ENCODE peak calls at places on chromosomes 2 and 18, in five cellular contexts. M, C, K, N and X are unnamed samples.
A peak's percentile ranks its signal among the peaks of the same experiment; 100 is the strongest.

GRCh38 chr18:3012306-3012919 is 531 bp downstream of the LPIN2 start:
- DNase-seq in M (no peak), C (peak; percentile 76), K (no peak), N (peak; percentile 53), X (no peak)

GRCh38 chr2:238220892-238221521 is 17.5 kb upstream of the ILKAP start:
- DNase-seq in M (no peak), C (no peak), K (no peak), N (no peak), X (no peak)

GRCh38 chr2:120175000-120175581 is 48.1 kb downstream of the TMEM185B start:
- DNase-seq in M (peak; percentile 28), C (no peak), K (peak; percentile 65), N (no peak), X (peak; percentile 11)

GRCh38 chr18:74512321-74513053 is 16.3 kb downstream of the CNDP2 start:
- DNase-seq in M (no peak), C (peak; percentile 50), K (no peak), N (peak; percentile 11), X (no peak)

GRCh38 chr2:238941262-238941792 is 93.4 kb downstream of the TWIST2 start:
- DNase-seq in M (no peak), C (no peak), K (no peak), N (no peak), X (no peak)

GRCh38 chr18:58254873-58255511 is 211.0 kb downstream of the NEDD4L start:
- DNase-seq in M (no peak), C (peak; percentile 73), K (no peak), N (peak; percentile 67), X (no peak)

GRCh38 chr2:214497489-214497888 is 86.6 kb downstream of the VWC2L start:
- DNase-seq in M (no peak), C (no peak), K (no peak), N (no peak), X (no peak)

GRCh38 chr2:12010779-12011178 is 264.3 kb downstream of the LPIN1 start:
- DNase-seq in M (no peak), C (no peak), K (no peak), N (no peak), X (no peak)

GRCh38 chr2:119005565-119005964 is 63.6 kb downstream of the MARCO start:
- DNase-seq in M (no peak), C (no peak), K (no peak), N (no peak), X (no peak)

GRCh38 chr2:98568161-98568956 is 40.0 kb downstream of the COA5 start:
- DNase-seq in M (no peak), C (peak; percentile 29), K (peak; percentile 52), N (no peak), X (no peak)

GRCh38 chr18:51427012-51427411 is 229.5 kb upstream of the MEX3C start:
- DNase-seq in M (no peak), C (no peak), K (peak; percentile 66), N (no peak), X (no peak)

GRCh38 chr2:146734042-146734715 is 1110.7 kb upstream of the ACVR2A start:
- DNase-seq in M (peak; percentile 60), C (no peak), K (peak; percentile 71), N (no peak), X (no peak)

GRCh38 chr2:15273452-15273851 is 287.7 kb downstream of the NBAS start:
- DNase-seq in M (no peak), C (no peak), K (no peak), N (no peak), X (no peak)

GRCh38 chr2:175282300-175282699 is 100.8 kb upstream of the ATP5MC3 start:
- DNase-seq in M (peak; percentile 27), C (no peak), K (peak; percentile 32), N (no peak), X (no peak)

GRCh38 chr2:85663684-85664565 is 4.1 kb downstream of the SFTPB start:
- DNase-seq in M (no peak), C (peak; percentile 27), K (no peak), N (no peak), X (no peak)

GRCh38 chr2:25265802-25266201 is 75.9 kb downstream of the DNMT3A start:
- DNase-seq in M (no peak), C (no peak), K (peak; percentile 20), N (no peak), X (no peak)

GRCh38 chr2:119823734-119824334 is 64.1 kb downstream of the PTPN4 start:
- DNase-seq in M (no peak), C (no peak), K (peak; percentile 23), N (no peak), X (no peak)

GRCh38 chr2:220228310-220229006 is 601.0 kb downstream of the SLC4A3 start:
- DNase-seq in M (peak; percentile 97), C (no peak), K (peak; percentile 90), N (no peak), X (no peak)

GRCh38 chr2:183594150-183594549 is 469.9 kb downstream of the NUP35 start:
- DNase-seq in M (no peak), C (no peak), K (no peak), N (no peak), X (no peak)

GRCh38 chr2:88919087-88919738 is 227.7 kb downstream of the RPIA start:
- DNase-seq in M (no peak), C (no peak), K (peak; percentile 21), N (peak; percentile 14), X (no peak)

GRCh38 chr18:24050916-24051255 is 36.3 kb downstream of the TTC39C start:
- DNase-seq in M (no peak), C (no peak), K (no peak), N (no peak), X (no peak)

GRCh38 chr2:170822292-170822884 is 5.7 kb downstream of the GAD1 start:
- DNase-seq in M (no peak), C (no peak), K (no peak), N (no peak), X (peak; percentile 47)

GRCh38 chr2:30366199-30366691 is 80.8 kb upstream of the LCLAT1 start:
- DNase-seq in M (no peak), C (no peak), K (no peak), N (no peak), X (no peak)

DNA sequence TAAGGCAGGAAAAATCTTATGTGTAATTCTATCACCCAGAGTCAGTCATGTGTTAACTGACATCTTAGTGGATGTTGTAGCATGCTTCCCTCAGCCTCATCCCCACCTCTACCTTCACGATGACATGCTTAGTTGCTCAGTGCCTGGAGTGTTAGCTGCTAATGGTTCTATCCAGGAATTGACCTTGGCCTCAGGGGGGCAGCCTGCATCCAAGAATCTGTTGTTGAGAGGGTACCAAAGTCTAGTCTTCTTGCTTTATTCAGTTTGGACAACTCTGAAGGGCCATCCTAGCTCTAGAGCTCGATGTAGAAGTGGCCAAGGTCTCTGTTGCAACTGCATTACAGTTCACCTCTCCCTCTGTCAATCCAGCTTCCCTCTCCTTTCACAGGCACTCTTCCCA is 61.2 kb downstream of the ACYP2 start:
- DNase-seq in M (peak; percentile 13), C (peak; percentile 71), K (peak; percentile 21), N (peak; percentile 14), X (peak; percentile 14)
- TF ChIP-seq CTCF in M (peak; percentile 38), C (no peak), K (peak; percentile 20), N (no peak), X (peak; percentile 41)

GRCh38 chr18:49628993-49629795 is 67.3 kb downstream of the LIPG start:
- DNase-seq in M (no peak), C (no peak), K (no peak), N (peak; percentile 45), X (no peak)
- TF ChIP-seq CTCF in M (peak; percentile 55), C (no peak), K (peak; percentile 34), N (no peak), X (peak; percentile 55)

GRCh38 chr2:39124000-39124769 is 3.3 kb upstream of the SOS1 start:
- DNase-seq in M (peak; percentile 95), C (peak; percentile 97), K (peak; percentile 83), N (peak; percentile 92), X (peak; percentile 93)
- TF ChIP-seq CTCF in M (peak; percentile 47), C (no peak), K (peak; percentile 64), N (peak; percentile 60), X (peak; percentile 75)

GRCh38 chr18:8876887-8877286 is 171.5 kb downstream of the MTCL1 start:
- DNase-seq in M (no peak), C (no peak), K (peak; percentile 72), N (no peak), X (no peak)

GRCh38 chr18:8881103-8881502 is 175.7 kb downstream of the MTCL1 start:
- DNase-seq in M (no peak), C (no peak), K (no peak), N (no peak), X (no peak)

GRCh38 chr18:8883409-8883668 is 178.0 kb downstream of the MTCL1 start:
- DNase-seq in M (peak; percentile 42), C (no peak), K (no peak), N (no peak), X (no peak)

GRCh38 chr18:8882632-8883408 is 177.5 kb downstream of the MTCL1 start:
- DNase-seq in M (peak; percentile 95), C (no peak), K (peak; percentile 74), N (no peak), X (peak; percentile 59)
- TF ChIP-seq CTCF in M (peak; percentile 72), C (no peak), K (no peak), N (no peak), X (peak; percentile 59)

DNA sequence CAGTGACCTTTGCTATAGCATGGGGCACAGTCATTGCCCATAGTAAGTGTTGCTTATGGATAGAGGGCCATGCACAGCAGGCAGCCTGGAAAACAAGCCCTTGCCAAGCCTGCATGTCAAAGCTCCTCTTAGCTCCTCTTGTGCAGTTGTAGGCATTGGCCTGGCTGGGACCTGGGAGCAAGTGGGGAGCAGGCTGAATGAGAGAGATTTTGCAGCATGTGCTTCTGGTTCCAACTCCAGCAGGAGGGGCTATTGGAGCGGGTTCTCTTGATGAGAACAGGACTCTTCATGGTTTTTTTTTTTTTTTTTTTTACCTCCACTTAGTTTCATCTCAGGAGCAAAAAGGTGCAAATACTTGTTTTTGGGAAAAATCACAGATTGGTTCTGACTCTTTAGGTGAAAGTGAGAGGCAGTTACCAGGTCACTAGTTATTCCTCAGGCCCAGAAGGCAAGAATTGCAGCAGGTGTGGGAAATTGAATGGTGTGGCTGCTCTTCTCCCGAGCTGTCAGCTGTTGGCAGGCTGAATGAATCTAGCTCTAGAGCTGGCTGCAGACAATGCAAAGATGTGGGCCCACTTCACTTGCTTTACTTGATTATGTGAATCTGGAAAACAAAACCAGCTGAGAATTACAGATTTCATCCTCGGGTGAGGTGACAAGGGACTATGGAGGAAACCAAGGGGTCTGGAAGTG is 95.9 kb downstream of the MAP4K4 start:
- DNase-seq in M (no peak), C (no peak), K (no peak), N (no peak), X (no peak)
- TF ChIP-seq CTCF in M (no peak), C (no peak), K (no peak), N (no peak), X (peak; percentile 31)

GRCh38 chr2:206392118-206392517 is 51.2 kb upstream of the ADAM23 start:
- DNase-seq in M (peak; percentile 46), C (no peak), K (peak; percentile 55), N (peak; percentile 14), X (peak; percentile 18)
- TF ChIP-seq CTCF in M (peak; percentile 72), C (no peak), K (peak; percentile 47), N (no peak), X (peak; percentile 58)

GRCh38 chr18:49813071-49813320 is 337 bp downstream of the ACAA2 start:
- DNase-seq in M (no peak), C (peak; percentile 71), K (peak; percentile 20), N (peak; percentile 26), X (no peak)
- TF ChIP-seq CTCF in M (no peak), C (no peak), K (no peak), N (no peak), X (no peak)

GRCh38 chr18:11518788-11519685 is 90.4 kb upstream of the SLC35G4 start:
- DNase-seq in M (peak; percentile 57), C (no peak), K (peak; percentile 51), N (peak; percentile 56), X (peak; percentile 64)
- TF ChIP-seq CTCF in M (peak; percentile 94), C (no peak), K (peak; percentile 87), N (peak; percentile 24), X (peak; percentile 81)